ENCODE peak calls at places on chromosomes 6 and 20, in five cellular contexts. One of them, this sample, is unnamed.

GRCh38 chr6:130661077-130661476 is 166.1 kb upstream of the SMLR1 start:
- DNase-seq in GM23338: no peak
- DNase-seq in thoracic aorta: no peak
- DNase-seq in neuronal stem cell: no peak
- DNase-seq in IMR-90: no peak
- DNase-seq in this sample: no peak

GRCh38 chr6:2103644-2104523 is 141.5 kb downstream of the GMDS start:
- DNase-seq in neuronal stem cell: no peak
- DNase-seq in thoracic aorta: no peak
- DNase-seq in GM23338: no peak
- DNase-seq in IMR-90: peak; percentile 69
- DNase-seq in this sample: no peak

GRCh38 chr6:169847141-169847674 is 95.8 kb downstream of the ERMARD start:
- DNase-seq in IMR-90: no peak
- DNase-seq in neuronal stem cell: no peak
- DNase-seq in GM23338: no peak
- DNase-seq in thoracic aorta: no peak
- DNase-seq in this sample: peak; percentile 31

GRCh38 chr20:1364106-1364505 is 28.7 kb downstream of the FKBP1A start:
- DNase-seq in IMR-90: no peak
- DNase-seq in thoracic aorta: no peak
- DNase-seq in neuronal stem cell: no peak
- DNase-seq in GM23338: no peak
- DNase-seq in this sample: no peak

GRCh38 chr6:79266051-79266450 is 31.6 kb upstream of the HMGN3 start:
- DNase-seq in neuronal stem cell: no peak
- DNase-seq in thoracic aorta: no peak
- DNase-seq in GM23338: no peak
- DNase-seq in IMR-90: no peak
- DNase-seq in this sample: no peak

GRCh38 chr20:48723308-48724264 is 104.2 kb downstream of the PREX1 start:
- DNase-seq in GM23338: no peak
- DNase-seq in neuronal stem cell: no peak
- DNase-seq in IMR-90: no peak
- DNase-seq in thoracic aorta: peak; percentile 41
- DNase-seq in this sample: peak; percentile 73

GRCh38 chr6:3943373-3943772 is 94.2 kb downstream of the FAM50B start:
- DNase-seq in IMR-90: peak; percentile 75
- DNase-seq in GM23338: no peak
- DNase-seq in thoracic aorta: no peak
- DNase-seq in neuronal stem cell: no peak
- DNase-seq in this sample: no peak

GRCh38 chr6:147207351-147207750 is 3.1 kb downstream of the STXBP5 start:
- DNase-seq in IMR-90: no peak
- DNase-seq in neuronal stem cell: no peak
- DNase-seq in thoracic aorta: no peak
- DNase-seq in GM23338: no peak
- DNase-seq in this sample: no peak

GRCh38 chr20:49894073-49894470 is 21.3 kb downstream of the SPATA2 start:
- DNase-seq in thoracic aorta: no peak
- DNase-seq in neuronal stem cell: no peak
- DNase-seq in IMR-90: no peak
- DNase-seq in GM23338: no peak
- DNase-seq in this sample: no peak

GRCh38 chr20:5654557-5654956 is 95.6 kb upstream of the SHLD1 start:
- DNase-seq in IMR-90: peak; percentile 97
- DNase-seq in GM23338: no peak
- DNase-seq in neuronal stem cell: no peak
- DNase-seq in thoracic aorta: no peak
- DNase-seq in this sample: no peak

GRCh38 chr20:63061051-63061531 is 54.3 kb upstream of the BHLHE23 start:
- DNase-seq in IMR-90: no peak
- DNase-seq in thoracic aorta: no peak
- DNase-seq in GM23338: no peak
- DNase-seq in neuronal stem cell: no peak
- DNase-seq in this sample: peak; percentile 40

GRCh38 chr20:63128367-63128766 is 87.6 kb downstream of the YTHDF1 start:
- DNase-seq in GM23338: no peak
- DNase-seq in thoracic aorta: no peak
- DNase-seq in neuronal stem cell: no peak
- DNase-seq in IMR-90: no peak
- DNase-seq in this sample: peak; percentile 56

GRCh38 chr20:50320910-50321796 is 130.5 kb downstream of the CEBPB start:
- DNase-seq in IMR-90: peak; percentile 97
- DNase-seq in GM23338: peak; percentile 91
- DNase-seq in neuronal stem cell: peak; percentile 56
- DNase-seq in thoracic aorta: peak; percentile 80
- DNase-seq in this sample: peak; percentile 96

GRCh38 chr6:39962831-39963230 is 28.6 kb upstream of the MOCS1 start:
- DNase-seq in IMR-90: peak; percentile 70
- DNase-seq in thoracic aorta: no peak
- DNase-seq in neuronal stem cell: no peak
- DNase-seq in GM23338: no peak
- DNase-seq in this sample: no peak

GRCh38 chr6:112233864-112234263 is 20.5 kb downstream of the LAMA4 start:
- DNase-seq in GM23338: no peak
- DNase-seq in thoracic aorta: no peak
- DNase-seq in IMR-90: peak; percentile 92
- DNase-seq in neuronal stem cell: no peak
- DNase-seq in this sample: no peak

GRCh38 chr6:27545271-27546046 is 72.6 kb upstream of the ZNF184 start:
- DNase-seq in IMR-90: peak; percentile 76
- DNase-seq in neuronal stem cell: no peak
- DNase-seq in thoracic aorta: no peak
- DNase-seq in GM23338: peak; percentile 83
- DNase-seq in this sample: no peak

GRCh38 chr6:166861961-166862286 is 94.4 kb downstream of the RNASET2 start:
- DNase-seq in neuronal stem cell: no peak
- DNase-seq in GM23338: no peak
- DNase-seq in IMR-90: no peak
- DNase-seq in thoracic aorta: no peak
- DNase-seq in this sample: no peak

GRCh38 chr6:16683524-16684194 is 77.6 kb downstream of the ATXN1 start:
- DNase-seq in IMR-90: peak; percentile 56
- DNase-seq in thoracic aorta: no peak
- DNase-seq in neuronal stem cell: no peak
- DNase-seq in GM23338: no peak
- DNase-seq in this sample: no peak

GRCh38 chr6:160030103-160030502 is 61.2 kb downstream of the IGF2R start:
- DNase-seq in IMR-90: peak; percentile 97
- DNase-seq in GM23338: peak; percentile 37
- DNase-seq in neuronal stem cell: peak; percentile 79
- DNase-seq in thoracic aorta: peak; percentile 62
- DNase-seq in this sample: peak; percentile 91

GRCh38 chr20:43194187-43194586 is 4.5 kb upstream of the PTPRT start:
- DNase-seq in GM23338: no peak
- DNase-seq in neuronal stem cell: no peak
- DNase-seq in thoracic aorta: no peak
- DNase-seq in IMR-90: no peak
- DNase-seq in this sample: no peak

GRCh38 chr6:22694092-22694724 is 124.8 kb downstream of the HDGFL1 start:
- DNase-seq in thoracic aorta: no peak
- DNase-seq in GM23338: no peak
- DNase-seq in neuronal stem cell: no peak
- DNase-seq in IMR-90: no peak
- DNase-seq in this sample: no peak

GRCh38 chr6:39947611-39948068 is 13.4 kb upstream of the MOCS1 start:
- DNase-seq in thoracic aorta: no peak
- DNase-seq in IMR-90: no peak
- DNase-seq in GM23338: peak; percentile 51
- DNase-seq in neuronal stem cell: no peak
- DNase-seq in this sample: no peak

GRCh38 chr6:16157909-16158308 is 29.0 kb downstream of the MYLIP start:
- DNase-seq in thoracic aorta: no peak
- DNase-seq in neuronal stem cell: peak; percentile 20
- DNase-seq in IMR-90: no peak
- DNase-seq in GM23338: no peak
- DNase-seq in this sample: no peak

GRCh38 chr6:112881027-112881426 is 533.9 kb downstream of the RFPL4B start:
- DNase-seq in GM23338: no peak
- DNase-seq in neuronal stem cell: no peak
- DNase-seq in thoracic aorta: no peak
- DNase-seq in IMR-90: peak; percentile 80
- DNase-seq in this sample: no peak

GRCh38 chr6:127053032-127053908 is 65.2 kb upstream of the RSPO3 start:
- DNase-seq in GM23338: no peak
- DNase-seq in thoracic aorta: no peak
- DNase-seq in neuronal stem cell: no peak
- DNase-seq in IMR-90: peak; percentile 19
- DNase-seq in this sample: no peak

GRCh38 chr20:62487564-62488086 is 11.8 kb upstream of the GATA5 start:
- DNase-seq in thoracic aorta: no peak
- DNase-seq in GM23338: no peak
- DNase-seq in IMR-90: no peak
- DNase-seq in neuronal stem cell: no peak
- DNase-seq in this sample: no peak

GRCh38 chr6:69601132-69601531 is 195.7 kb downstream of the LMBRD1 start:
- DNase-seq in GM23338: no peak
- DNase-seq in thoracic aorta: no peak
- DNase-seq in IMR-90: no peak
- DNase-seq in neuronal stem cell: no peak
- DNase-seq in this sample: no peak

GRCh38 chr6:152170702-152171667 is 363.5 kb downstream of the ESR1 start:
- DNase-seq in GM23338: peak; percentile 6
- DNase-seq in neuronal stem cell: no peak
- DNase-seq in IMR-90: peak; percentile 75
- DNase-seq in thoracic aorta: no peak
- DNase-seq in this sample: no peak

GRCh38 chr6:131290955-131291354 is 155.7 kb downstream of the AKAP7 start:
- DNase-seq in neuronal stem cell: no peak
- DNase-seq in GM23338: no peak
- DNase-seq in IMR-90: no peak
- DNase-seq in thoracic aorta: no peak
- DNase-seq in this sample: no peak

DNA sequence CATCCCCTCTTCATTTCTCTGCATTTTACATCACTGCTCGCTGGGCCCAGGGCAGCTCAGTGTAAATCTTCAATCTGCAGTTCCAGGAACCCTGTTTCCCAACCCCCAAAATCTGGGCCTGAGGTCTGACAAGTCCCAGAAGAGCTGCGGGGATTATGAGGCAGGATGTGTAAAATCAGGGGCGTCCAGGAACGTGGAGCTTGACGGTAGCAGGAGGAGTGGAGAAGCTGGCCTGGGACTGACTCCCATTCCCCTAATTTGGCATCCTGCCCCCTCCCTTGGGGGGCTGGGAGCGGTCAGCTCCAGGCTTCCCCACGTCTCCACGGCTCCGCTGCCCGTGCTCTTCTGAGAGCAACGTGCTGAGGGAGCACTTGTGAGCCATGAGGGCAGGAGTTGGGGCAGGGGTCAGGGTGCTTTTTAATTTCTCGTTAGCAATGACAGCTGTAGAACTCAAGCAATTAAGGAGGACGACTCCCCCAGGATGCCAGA is 23.4 kb upstream of the VEGFA start:
- DNase-seq in neuronal stem cell: no peak
- DNase-seq in GM23338: no peak
- DNase-seq in IMR-90: no peak
- DNase-seq in thoracic aorta: no peak
- DNase-seq in this sample: peak; percentile 35
- H3K27ac ChIP-seq in neuronal stem cell: no peak overlapping the region
- H3K27ac ChIP-seq in GM23338: no peak overlapping the region
- H3K27ac ChIP-seq in IMR-90: no peak overlapping the region
- H3K27ac ChIP-seq in thoracic aorta: no peak overlapping the region
- H3K27ac ChIP-seq in this sample: no peak overlapping the region

GRCh38 chr20:17621229-17621968 is 51.5 kb downstream of the DSTN start:
- DNase-seq in neuronal stem cell: no peak
- DNase-seq in IMR-90: no peak
- DNase-seq in GM23338: no peak
- DNase-seq in thoracic aorta: no peak
- DNase-seq in this sample: peak; percentile 32
- H3K36me3 ChIP-seq in neuronal stem cell: peaks cover 27% of the 10 kb centered on the region
- H3K36me3 ChIP-seq in IMR-90: peaks cover 96% of the 10 kb centered on the region
- H3K36me3 ChIP-seq in GM23338: peaks cover 8% of the 10 kb centered on the region
- H3K36me3 ChIP-seq in thoracic aorta: peaks cover 58% of the 10 kb centered on the region
- H3K36me3 ChIP-seq in this sample: peaks cover 98% of the 10 kb centered on the region

GRCh38 chr6:31775633-31776263 is 1.4 kb downstream of the VWA7 start:
- DNase-seq in neuronal stem cell: no peak
- DNase-seq in IMR-90: no peak
- DNase-seq in thoracic aorta: no peak
- DNase-seq in GM23338: no peak
- DNase-seq in this sample: no peak
- H3K27ac ChIP-seq in neuronal stem cell: no peak overlapping the region
- H3K27ac ChIP-seq in IMR-90: no peak overlapping the region
- H3K27ac ChIP-seq in thoracic aorta: no peak overlapping the region
- H3K27ac ChIP-seq in GM23338: no peak overlapping the region
- H3K27ac ChIP-seq in this sample: no peak overlapping the region

GRCh38 chr6:89406157-89406556 is 5.9 kb downstream of the RRAGD start:
- DNase-seq in IMR-90: no peak
- DNase-seq in thoracic aorta: no peak
- DNase-seq in GM23338: peak; percentile 15
- DNase-seq in neuronal stem cell: no peak
- DNase-seq in this sample: no peak

GRCh38 chr6:89400050-89400449 is 12.0 kb downstream of the RRAGD start:
- DNase-seq in neuronal stem cell: no peak
- DNase-seq in thoracic aorta: no peak
- DNase-seq in GM23338: no peak
- DNase-seq in IMR-90: no peak
- DNase-seq in this sample: no peak

GRCh38 chr6:89400912-89401399 is 11.1 kb downstream of the RRAGD start:
- DNase-seq in IMR-90: no peak
- DNase-seq in GM23338: no peak
- DNase-seq in thoracic aorta: no peak
- DNase-seq in neuronal stem cell: no peak
- DNase-seq in this sample: no peak

GRCh38 chr6:89402776-89403175 is 9.3 kb downstream of the RRAGD start:
- DNase-seq in IMR-90: no peak
- DNase-seq in neuronal stem cell: no peak
- DNase-seq in thoracic aorta: no peak
- DNase-seq in GM23338: no peak
- DNase-seq in this sample: no peak

DNA sequence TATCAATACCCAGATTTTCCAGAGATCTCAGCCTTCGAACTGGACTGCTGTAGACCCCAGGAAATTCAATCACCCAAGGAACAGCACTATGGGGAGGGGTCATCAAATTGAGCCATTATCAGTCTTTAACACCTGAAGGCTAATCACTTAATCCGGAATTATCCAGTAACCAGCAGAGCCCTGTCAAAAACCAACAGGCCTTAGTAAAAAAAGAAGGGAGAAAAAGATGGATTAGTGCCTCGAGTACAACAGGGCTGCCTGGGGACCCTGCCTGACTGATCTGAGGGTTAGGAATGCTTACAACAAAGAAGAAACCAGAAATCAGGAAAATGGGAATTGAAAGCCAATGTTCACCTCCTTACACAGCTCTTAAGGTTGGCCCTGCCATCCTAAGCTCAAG is 7.6 kb downstream of the RRAGD start:
- DNase-seq in neuronal stem cell: no peak
- DNase-seq in GM23338: no peak
- DNase-seq in thoracic aorta: no peak
- DNase-seq in IMR-90: no peak
- DNase-seq in this sample: no peak
- H3K36me3 ChIP-seq in neuronal stem cell: no peaks in the 10 kb centered on the region
- H3K36me3 ChIP-seq in GM23338: no peaks in the 10 kb centered on the region
- H3K36me3 ChIP-seq in thoracic aorta: no peaks in the 10 kb centered on the region
- H3K36me3 ChIP-seq in IMR-90: no peaks in the 10 kb centered on the region
- H3K36me3 ChIP-seq in this sample: no peaks in the 10 kb centered on the region

GRCh38 chr6:134049176-134049575 is 3.2 kb downstream of the SLC2A12 start:
- DNase-seq in neuronal stem cell: no peak
- DNase-seq in IMR-90: no peak
- DNase-seq in thoracic aorta: no peak
- DNase-seq in GM23338: no peak
- DNase-seq in this sample: no peak
- H3K27ac ChIP-seq in neuronal stem cell: no peak overlapping the region
- H3K27ac ChIP-seq in IMR-90: no peak overlapping the region
- H3K27ac ChIP-seq in thoracic aorta: no peak overlapping the region
- H3K27ac ChIP-seq in GM23338: no peak overlapping the region
- H3K27ac ChIP-seq in this sample: no peak overlapping the region